ENCODE peak calls at places on chromosome 15, in eight cellular contexts. Q is stimulated activated CD8-positive, alpha-beta memory T cell treated with anti-CD3 and anti-CD28 coated beads, Interleukin-12 subunit alpha, Interleukin-12 subunit beta, amount 100 ng/mL, for 4 hours; L is stimulated activated naive CD8-positive, alpha-beta T cell treated with anti-CD3 and anti-CD28 coated beads, Interleukin-15, amount 100 ng/mL, for 72 hours; H is kidney; R is psoas muscle; X is HTR-8/SVneo; O is NCI-H748 treated with DMSO at 0.1 percent for 48 hours; W is bronchial epithelial cell. Z is an unnamed sample.

GRCh38 chr15:99249270-99249817 is at the start of gene TTC23:
- DNase-seq in R (no peak), W (peak), O (no peak), H (no peak), Q (no peak), L (no peak), X (peak), Z (no peak)

GRCh38 chr15:38896652-38897051 is 332.0 kb upstream of the RASGRP1 start:
- DNase-seq in H (no peak), L (no peak), X (no peak), W (no peak), O (no peak), R (no peak), Q (no peak), Z (no peak)

GRCh38 chr15:67080900-67081431 is 15.6 kb downstream of the SMAD3 start:
- DNase-seq in H (peak), X (no peak), R (peak), L (peak), Q (no peak), O (no peak), W (no peak), Z (peak)

GRCh38 chr15:63553388-63553791 is 43.8 kb upstream of the FBXL22 start:
- DNase-seq in O (no peak), W (peak), R (no peak), X (peak), H (no peak), Q (no peak), L (no peak), Z (peak)

GRCh38 chr15:25858952-25859760 is 4.0 kb downstream of the ATP10A start:
- DNase-seq in R (no peak), O (no peak), Q (no peak), L (no peak), X (no peak), H (no peak), W (no peak), Z (no peak)

GRCh38 chr15:90529369-90530249 is at the start of gene CRTC3:
- DNase-seq in O (no peak), L (peak), X (peak), R (peak), H (peak), Q (peak), W (peak), Z (peak)

GRCh38 chr15:43912208-43912607 is 85.4 kb downstream of the WDR76 start:
- DNase-seq in L (no peak), O (no peak), Q (no peak), H (no peak), X (no peak), R (no peak), W (no peak), Z (no peak)

GRCh38 chr15:75921732-75922703 is 18.3 kb downstream of the FBXO22 start:
- DNase-seq in R (peak), W (peak), O (no peak), L (no peak), H (no peak), X (no peak), Q (no peak), Z (no peak)

GRCh38 chr15:65738649-65739048 is 53.4 kb downstream of the DENND4A start:
- DNase-seq in Q (no peak), R (no peak), O (no peak), W (peak), L (no peak), H (no peak), X (no peak), Z (no peak)

GRCh38 chr15:39154776-39155175 is 426.1 kb upstream of the THBS1 start:
- DNase-seq in H (no peak), O (no peak), X (no peak), W (no peak), R (no peak), L (no peak), Q (no peak), Z (no peak)

GRCh38 chr15:83658406-83658805 is 4.5 kb downstream of the ADAMTSL3 start:
- DNase-seq in H (no peak), O (no peak), Q (no peak), L (no peak), X (no peak), W (no peak), R (peak), Z (peak)

GRCh38 chr15:98785796-98786581 is 137.7 kb downstream of the IGF1R start:
- DNase-seq in H (no peak), Q (no peak), L (peak), R (no peak), W (no peak), X (no peak), O (no peak), Z (peak)

GRCh38 chr15:51046799-51047449 is 47.8 kb downstream of the TNFAIP8L3 start:
- DNase-seq in O (no peak), H (peak), R (no peak), W (no peak), L (no peak), X (no peak), Q (no peak), Z (peak)

Z was measured in heart left ventricle.